ENCODE peak calls at places on chromosomes 3 and 15, in seven cellular contexts. R is lower lobe of right lung; O is activated T-helper 9 cell treated with anti-CD3 and anti-CD28 coated beads, Interleukin-2, amount 50 U/mL, for 16 hours; F is T-cell; W is NCI-H1092 treated with DMSO at 0.1 percent for 48 hours; G is NCI-H510A treated with DMSO at 0.1 percent for 48 hours; Z is AML-193. M is an unnamed sample.

GRCh38 chr3:51982352-51982837 is 940 bp upstream of the ACY1 start:
- DNase-seq in R (no peak), O (no peak), F (no peak), W (peak), G (peak), Z (peak), M (peak)

GRCh38 chr3:63998852-63999754 is 24.2 kb downstream of the PSMD6 start:
- DNase-seq in R (no peak), O (no peak), F (no peak), W (no peak), G (no peak), Z (no peak), M (no peak)

GRCh38 chr3:193827039-193827669 is 234.1 kb downstream of the OPA1 start:
- DNase-seq in R (no peak), O (no peak), F (no peak), W (no peak), G (peak), Z (no peak), M (no peak)

GRCh38 chr15:50590288-50590687 is 43.8 kb upstream of the USP50 start:
- DNase-seq in R (no peak), O (no peak), F (no peak), W (no peak), G (no peak), Z (no peak), M (no peak)

GRCh38 chr3:58507356-58508062 is 15.6 kb downstream of the KCTD6 start:
- DNase-seq in R (no peak), O (no peak), F (no peak), W (no peak), G (no peak), Z (no peak), M (no peak)

GRCh38 chr3:179681492-179682263 is 28.8 kb downstream of the USP13 start:
- DNase-seq in R (no peak), O (no peak), F (no peak), W (no peak), G (no peak), Z (no peak), M (no peak)

GRCh38 chr3:186996356-186996755 is 66.0 kb downstream of the ST6GAL1 start:
- DNase-seq in R (no peak), O (no peak), F (no peak), W (no peak), G (peak), Z (no peak), M (no peak)

GRCh38 chr3:57098418-57099310 is 38.2 kb downstream of the SPATA12 start:
- DNase-seq in R (no peak), O (no peak), F (no peak), W (no peak), G (no peak), Z (no peak), M (no peak)

GRCh38 chr3:126266291-126266840 is 86.0 kb upstream of the ALDH1L1 start:
- DNase-seq in R (no peak), O (no peak), F (no peak), W (no peak), G (no peak), Z (no peak), M (no peak)

GRCh38 chr3:49461443-49462171 is 8.5 kb upstream of the DAG1 start:
- DNase-seq in R (no peak), O (no peak), F (no peak), W (no peak), G (no peak), Z (no peak), M (no peak)

GRCh38 chr3:174397848-174398247 is 461.3 kb upstream of the NAALADL2 start:
- DNase-seq in R (no peak), O (no peak), F (no peak), W (no peak), G (no peak), Z (peak), M (no peak)

GRCh38 chr15:72179950-72180581 is 17.5 kb downstream of the GRAMD2A start:
- DNase-seq in R (no peak), O (no peak), F (no peak), W (no peak), G (no peak), Z (no peak), M (no peak)

GRCh38 chr15:59587085-59587826 is 24.3 kb upstream of the GCNT3 start:
- DNase-seq in R (no peak), O (no peak), F (no peak), W (peak), G (peak), Z (no peak), M (no peak)

GRCh38 chr15:51342249-51342999 is 969 bp downstream of the GLDN start:
- DNase-seq in R (no peak), O (no peak), F (no peak), W (no peak), G (no peak), Z (no peak), M (no peak)

GRCh38 chr3:141556034-141556433 is 69.2 kb downstream of the RASA2 start:
- DNase-seq in R (no peak), O (no peak), F (no peak), W (no peak), G (no peak), Z (no peak), M (no peak)

GRCh38 chr3:31179768-31180167 is 285.3 kb upstream of the GADL1 start:
- DNase-seq in R (no peak), O (no peak), F (no peak), W (no peak), G (no peak), Z (no peak), M (no peak)

M was measured in CD4-positive, CD25-positive, alpha-beta regulatory T cell.